ENCODE peak calls at places on chromosome 17, in four cellular contexts. O is H1, B is K562, T is HepG2. K is an unnamed sample.

GRCh38 chr17:19329839-19330238 is 32.7 kb downstream of the B9D1 start:
- DNase-seq in O (no peak), B (no peak), T (no peak), K (no peak)

GRCh38 chr17:76550712-76551615 is 11.1 kb downstream of the PRCD start:
- DNase-seq in O (no peak), B (no peak), T (peak), K (no peak)

GRCh38 chr17:76556759-76557367 is 17.0 kb downstream of the PRCD start:
- DNase-seq in O (no peak), B (no peak), T (peak), K (no peak)

GRCh38 chr17:76791053-76791980 is 53.4 kb downstream of the MFSD11 start:
- DNase-seq in O (no peak), B (peak), T (peak), K (no peak)

GRCh38 chr17:80195671-80196529 is 24.2 kb downstream of the SGSH start:
- DNase-seq in O (peak), B (peak), T (peak), K (peak)

GRCh38 chr17:40059729-40060475 is 2.9 kb upstream of the THRA start:
- DNase-seq in O (no peak), B (no peak), T (no peak), K (no peak)

GRCh38 chr17:59668816-59669215 is 38.4 kb downstream of the PTRH2 start:
- DNase-seq in O (no peak), B (no peak), T (no peak), K (no peak)

GRCh38 chr17:64499805-64500486 is 3.1 kb upstream of the POLG2 start:
- DNase-seq in O (no peak), B (no peak), T (no peak), K (no peak)

GRCh38 chr17:57861737-57862409 is 12.0 kb upstream of the MRPS23 start:
- DNase-seq in O (peak), B (no peak), T (peak), K (peak)

GRCh38 chr17:66737524-66737923 is 97.4 kb upstream of the CACNG5 start:
- DNase-seq in O (no peak), B (no peak), T (no peak), K (peak)

GRCh38 chr17:28473542-28473941 is at the start of gene SLC13A2:
- DNase-seq in O (no peak), B (no peak), T (no peak), K (peak)

GRCh38 chr17:38844261-38844757 is 9.2 kb downstream of the RPL23 start:
- DNase-seq in O (no peak), B (no peak), T (peak), K (no peak)

GRCh38 chr17:81429813-81430510 is 34.7 kb downstream of the BAHCC1 start:
- DNase-seq in O (no peak), B (peak), T (no peak), K (no peak)

GRCh38 chr17:81428521-81428920 is 33.3 kb downstream of the BAHCC1 start:
- DNase-seq in O (no peak), B (no peak), T (no peak), K (no peak)

GRCh38 chr17:81428121-81428515 is 32.9 kb downstream of the BAHCC1 start:
- DNase-seq in O (no peak), B (no peak), T (no peak), K (no peak)

GRCh38 chr17:81429353-81429774 is 34.1 kb downstream of the BAHCC1 start:
- DNase-seq in O (no peak), B (no peak), T (no peak), K (no peak)

GRCh38 chr17:81428945-81429344 is 33.7 kb downstream of the BAHCC1 start:
- DNase-seq in O (no peak), B (no peak), T (no peak), K (no peak)
- TF ChIP-seq JUN in O (no peak), B (no peak), T (no peak), K (no peak)

GRCh38 chr17:61185385-61185784 is 214.3 kb upstream of the TBX2 start:
- DNase-seq in O (no peak), B (no peak), T (no peak), K (no peak)

GRCh38 chr17:61189968-61190367 is 209.7 kb upstream of the TBX2 start:
- DNase-seq in O (no peak), B (no peak), T (no peak), K (no peak)

GRCh38 chr17:61188081-61188480 is 211.6 kb upstream of the TBX2 start:
- DNase-seq in O (no peak), B (no peak), T (no peak), K (no peak)

GRCh38 chr17:61183793-61184192 is 215.8 kb upstream of the TBX2 start:
- DNase-seq in O (no peak), B (no peak), T (no peak), K (no peak)

GRCh38 chr17:61186996-61187395 is 212.6 kb upstream of the TBX2 start:
- DNase-seq in O (no peak), B (no peak), T (no peak), K (no peak)
- TF ChIP-seq SP1 in O (no peak), B (no peak), T (no peak), K (no peak)

GRCh38 chr17:78013683-78014467 is 55.4 kb downstream of the TNRC6C start:
- DNase-seq in O (peak), B (peak), T (peak), K (peak)
- TF ChIP-seq USF2 in O (no peak), B (no peak), T (no peak), K (no peak)

GRCh38 chr17:22703204-22703603 is 1010.9 kb downstream of the KCNJ18 start:
- DNase-seq in O (no peak), B (peak), T (no peak), K (no peak)

GRCh38 chr17:22703786-22704441 is 1011.6 kb downstream of the KCNJ18 start:
- DNase-seq in O (no peak), B (peak), T (no peak), K (no peak)

GRCh38 chr17:22707626-22708025 is 1015.3 kb downstream of the KCNJ18 start:
- DNase-seq in O (no peak), B (no peak), T (no peak), K (no peak)

DNA sequence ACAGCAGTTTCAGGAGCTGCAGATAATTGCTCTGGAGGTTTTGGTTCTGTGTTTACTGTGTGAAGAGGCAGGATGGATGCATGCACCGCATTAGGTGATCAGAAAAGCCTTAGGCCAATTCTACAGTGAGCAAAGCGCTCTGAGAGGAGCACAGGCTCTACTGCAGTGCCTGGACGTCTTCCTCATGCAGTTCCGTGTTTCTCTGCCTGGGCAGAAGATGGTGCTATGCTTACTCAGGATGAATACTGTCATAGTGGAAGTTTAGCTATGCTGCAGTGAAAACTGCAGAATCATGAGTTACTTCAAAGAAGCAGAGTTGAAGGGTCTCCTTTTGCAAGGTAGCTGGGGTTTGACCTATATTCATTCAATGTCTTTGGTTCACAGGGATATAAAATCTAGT is 1012.4 kb downstream of the KCNJ18 start:
- DNase-seq in O (no peak), B (no peak), T (no peak), K (no peak)
- TF ChIP-seq JUN in O (no peak), B (no peak), T (no peak), K (no peak)

GRCh38 chr17:52482271-52482670 is 323.8 kb upstream of the CA10 start:
- DNase-seq in O (no peak), B (no peak), T (no peak), K (no peak)
- TF ChIP-seq SP1 in O (no peak), B (no peak), T (no peak), K (no peak)

DNA sequence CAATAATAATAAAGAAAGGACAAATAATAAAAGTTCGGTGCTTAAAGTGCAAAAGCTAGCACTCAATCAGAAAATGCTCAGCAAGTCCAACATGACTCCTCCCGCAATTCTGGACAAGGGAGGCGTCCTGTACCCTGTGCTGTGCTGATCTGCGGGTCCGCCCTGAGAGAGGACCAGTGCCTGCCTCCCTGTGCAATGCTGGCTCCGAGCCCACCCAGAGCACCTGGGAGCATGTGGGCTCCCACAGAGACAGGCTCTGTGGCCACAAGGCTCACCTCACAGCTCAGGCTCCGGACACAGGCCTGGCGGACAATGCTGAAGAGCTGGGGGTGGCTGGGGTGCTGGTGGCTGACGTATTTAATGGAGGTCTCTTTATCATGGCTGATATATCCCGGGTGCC is 11.1 kb downstream of the FLCN start:
- DNase-seq in O (no peak), B (no peak), T (no peak), K (no peak)
- TF ChIP-seq USF2 in O (no peak), B (no peak), T (no peak), K (no peak)